ENCODE peak calls at places on chromosomes 13 and 19, in nine cellular contexts. N, E, U, D, K, I, C, S and R are unnamed samples.

GRCh38 chr13:102039264-102039663 is 362.6 kb downstream of the FGF14 start:
- DNase-seq in N (no peak), E (no peak), U (no peak), D (no peak), K (no peak), I (no peak), C (no peak), S (no peak), R (no peak)

GRCh38 chr19:8000298-8001038 is 5.0 kb downstream of the ELAVL1 start:
- DNase-seq in N (no peak), E (no peak), U (no peak), D (no peak), K (no peak), I (no peak), C (no peak), S (no peak), R (no peak)

GRCh38 chr13:67619987-67620386 is 389.9 kb upstream of the PCDH9 start:
- DNase-seq in N (no peak), E (no peak), U (no peak), D (no peak), K (no peak), I (no peak), C (no peak), S (no peak), R (no peak)

GRCh38 chr19:38148337-38148736 is 75.7 kb downstream of the DPF1 start:
- DNase-seq in N (no peak), E (no peak), U (no peak), D (no peak), K (no peak), I (no peak), C (no peak), S (no peak), R (no peak)

GRCh38 chr19:12647490-12648071 is 19.0 kb downstream of the MAN2B1 start:
- DNase-seq in N (peak), E (no peak), U (peak), D (no peak), K (peak), I (peak), C (no peak), S (peak), R (peak)

GRCh38 chr19:8150178-8150865 is 930 bp upstream of the FBN3 start:
- DNase-seq in N (no peak), E (no peak), U (no peak), D (no peak), K (no peak), I (no peak), C (no peak), S (no peak), R (no peak)

GRCh38 chr13:30510811-30511371 is 45.2 kb upstream of the HMGB1 start:
- DNase-seq in N (no peak), E (no peak), U (no peak), D (no peak), K (no peak), I (peak), C (no peak), S (no peak), R (no peak)

GRCh38 chr13:97780486-97780885 is 173.0 kb upstream of the IPO5 start:
- DNase-seq in N (no peak), E (no peak), U (no peak), D (no peak), K (no peak), I (no peak), C (no peak), S (no peak), R (no peak)

GRCh38 chr13:113997845-113998751 is 24.2 kb upstream of the C13orf46 start:
- DNase-seq in N (peak), E (no peak), U (no peak), D (no peak), K (peak), I (peak), C (no peak), S (peak), R (no peak)

GRCh38 chr13:67914535-67914934 is 684.4 kb upstream of the PCDH9 start:
- DNase-seq in N (no peak), E (no peak), U (no peak), D (no peak), K (no peak), I (no peak), C (no peak), S (no peak), R (no peak)

GRCh38 chr13:93025984-93026383 is 200.6 kb upstream of the GPC6 start:
- DNase-seq in N (no peak), E (no peak), U (no peak), D (no peak), K (no peak), I (no peak), C (no peak), S (no peak), R (no peak)

GRCh38 chr13:42992585-42993122 is 613 bp upstream of the EPSTI1 start:
- DNase-seq in N (no peak), E (no peak), U (peak), D (no peak), K (no peak), I (no peak), C (no peak), S (no peak), R (peak)

GRCh38 chr13:47334173-47334572 is 437.3 kb upstream of the HTR2A start:
- DNase-seq in N (no peak), E (no peak), U (no peak), D (no peak), K (peak), I (peak), C (no peak), S (no peak), R (no peak)

GRCh38 chr13:36736119-36736726 is 62.4 kb downstream of the SERTM1 start:
- DNase-seq in N (peak), E (peak), U (peak), D (peak), K (peak), I (peak), C (no peak), S (peak), R (peak)

GRCh38 chr19:18183529-18183928 is 9.5 kb upstream of the MPV17L2 start:
- DNase-seq in N (peak), E (no peak), U (no peak), D (no peak), K (no peak), I (no peak), C (no peak), S (no peak), R (no peak)

GRCh38 chr19:42348211-42348610 is 22.8 kb downstream of the MEGF8 start:
- DNase-seq in N (no peak), E (no peak), U (no peak), D (no peak), K (no peak), I (no peak), C (no peak), S (no peak), R (no peak)

GRCh38 chr13:48161530-48162179 is 66.8 kb upstream of the MED4 start:
- DNase-seq in N (peak), E (peak), U (no peak), D (no peak), K (no peak), I (no peak), C (peak), S (no peak), R (no peak)

GRCh38 chr13:51867062-51867461 is 5.3 kb downstream of the CCDC70 start:
- DNase-seq in N (no peak), E (no peak), U (no peak), D (no peak), K (no peak), I (no peak), C (no peak), S (no peak), R (no peak)

GRCh38 chr13:28582225-28582891 is 76.6 kb upstream of the POMP start:
- DNase-seq in N (no peak), E (no peak), U (peak), D (no peak), K (peak), I (no peak), C (no peak), S (peak), R (peak)

GRCh38 chr19:456547-457110 is 4.2 kb downstream of the SHC2 start:
- DNase-seq in N (no peak), E (no peak), U (no peak), D (no peak), K (no peak), I (no peak), C (no peak), S (no peak), R (no peak)

GRCh38 chr13:111404746-111405145 is 84.3 kb downstream of the TEX29 start:
- DNase-seq in N (no peak), E (no peak), U (no peak), D (no peak), K (no peak), I (no peak), C (no peak), S (peak), R (no peak)

GRCh38 chr13:48504606-48505369 is 28.1 kb downstream of the RCBTB2 start:
- DNase-seq in N (no peak), E (no peak), U (no peak), D (no peak), K (no peak), I (no peak), C (no peak), S (no peak), R (no peak)

GRCh38 chr13:86882107-86882506 is 789.1 kb upstream of the SLITRK5 start:
- DNase-seq in N (no peak), E (no peak), U (no peak), D (no peak), K (no peak), I (no peak), C (no peak), S (no peak), R (no peak)

GRCh38 chr13:100490692-100491091 is 97.9 kb downstream of the GGACT start:
- DNase-seq in N (no peak), E (no peak), U (no peak), D (no peak), K (no peak), I (no peak), C (no peak), S (no peak), R (no peak)

GRCh38 chr19:43901395-43902390 is 33.4 kb downstream of the ZNF45 start:
- DNase-seq in N (peak), E (peak), U (peak), D (peak), K (peak), I (peak), C (peak), S (peak), R (peak)

GRCh38 chr19:10113592-10113963 is 2.1 kb downstream of the P2RY11 start:
- DNase-seq in N (no peak), E (no peak), U (no peak), D (no peak), K (no peak), I (peak), C (no peak), S (no peak), R (no peak)

GRCh38 chr13:106919638-106920037 is 351.7 kb upstream of the ARGLU1 start:
- DNase-seq in N (no peak), E (peak), U (no peak), D (no peak), K (peak), I (peak), C (no peak), S (peak), R (no peak)

GRCh38 chr13:59364508-59365187 is 799.1 kb downstream of the DIAPH3 start:
- DNase-seq in N (no peak), E (no peak), U (no peak), D (no peak), K (peak), I (no peak), C (no peak), S (peak), R (no peak)

GRCh38 chr13:33140161-33140560 is 123.9 kb downstream of the KL start:
- DNase-seq in N (no peak), E (no peak), U (no peak), D (no peak), K (no peak), I (no peak), C (no peak), S (no peak), R (no peak)

GRCh38 chr13:80329250-80329649 is 11.7 kb downstream of the SPRY2 start:
- DNase-seq in N (no peak), E (no peak), U (no peak), D (no peak), K (no peak), I (no peak), C (no peak), S (no peak), R (no peak)

DNA sequence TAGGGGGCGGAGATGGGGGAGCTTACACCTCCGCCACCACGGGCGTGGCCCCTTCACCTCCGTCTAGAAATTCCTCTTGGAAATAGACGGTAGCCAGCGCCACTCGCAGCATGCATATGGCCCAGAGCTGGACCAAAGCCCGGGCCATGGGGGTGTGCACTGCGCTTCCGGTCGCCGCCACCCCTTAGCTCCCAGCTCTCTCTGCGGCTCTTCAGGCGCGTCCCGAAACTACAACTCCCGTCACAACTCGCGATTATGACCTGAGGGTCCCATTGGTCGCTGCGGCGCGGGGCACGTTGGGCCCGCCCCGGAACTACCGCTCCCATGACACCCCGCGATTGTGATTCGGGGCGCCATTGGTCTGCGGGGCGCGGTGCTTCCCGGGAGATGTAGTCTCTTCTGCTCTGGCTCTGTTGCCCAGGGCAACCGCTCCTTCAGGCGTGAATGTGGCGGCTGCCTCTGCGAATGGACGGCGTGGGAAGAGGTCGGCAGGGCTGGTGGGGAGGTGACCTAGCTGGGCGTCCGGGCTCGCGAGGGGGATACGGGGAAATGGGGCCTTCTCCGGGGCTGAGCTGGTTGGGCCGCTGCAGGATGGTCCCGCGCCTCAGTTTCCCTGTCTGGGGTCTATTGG is at the start of the genes C19orf44 and CALR3:
- DNase-seq in N (peak), E (peak), U (peak), D (peak), K (peak), I (peak), C (peak), S (peak), R (peak)
- TF ChIP-seq CTCF in N (no peak), E (no peak), U (no peak), D (no peak), K (no peak), I (no peak), C (no peak), S (no peak), R (peak)

DNA sequence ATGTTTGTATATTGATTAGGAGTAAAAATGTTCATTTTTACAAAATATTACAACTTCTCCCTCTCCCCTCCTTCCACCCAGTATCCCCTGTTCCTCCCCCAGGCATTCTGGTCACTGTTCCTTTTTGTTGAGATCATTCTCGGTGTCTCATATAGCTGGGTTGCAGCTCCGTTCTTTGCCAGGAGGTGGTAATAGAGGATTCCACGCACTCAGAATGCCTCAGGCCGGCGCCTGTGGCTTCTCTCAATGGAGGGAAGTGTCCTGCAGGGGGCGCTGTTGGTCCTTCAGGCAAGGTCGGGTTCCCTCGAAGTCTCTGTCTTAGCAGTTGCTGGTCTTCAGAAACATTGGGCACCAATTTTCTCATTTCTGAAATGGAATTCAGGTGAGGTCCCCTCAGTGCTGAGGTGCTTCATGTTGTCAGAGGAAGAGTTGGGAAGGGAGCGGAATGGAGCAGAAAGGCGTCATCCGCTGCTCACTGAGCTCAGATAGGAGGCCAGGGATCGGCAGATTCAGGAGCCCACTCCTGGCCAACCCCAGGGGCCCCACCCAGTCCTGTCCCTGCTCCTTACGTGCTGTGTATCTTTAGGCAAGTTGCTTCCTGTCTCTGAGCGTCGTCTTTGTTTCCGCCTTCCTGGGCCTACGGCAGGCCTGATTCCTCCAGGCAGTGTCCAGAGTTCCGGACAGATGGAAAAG is 10.3 kb upstream of the GARIN5A start:
- DNase-seq in N (no peak), E (no peak), U (no peak), D (peak), K (peak), I (peak), C (no peak), S (peak), R (no peak)
- TF ChIP-seq CTCF in N (peak), E (peak), U (peak), D (peak), K (peak), I (peak), C (no peak), S (peak), R (peak)

GRCh38 chr19:46753420-46754155 is 7.3 kb upstream of the STRN4 start:
- DNase-seq in N (peak), E (peak), U (peak), D (peak), K (peak), I (no peak), C (no peak), S (peak), R (peak)
- TF ChIP-seq CTCF in N (peak), E (peak), U (peak), D (peak), K (peak), I (peak), C (peak), S (no peak), R (peak)

GRCh38 chr19:16841391-16841926 is 12.3 kb downstream of the SIN3B start:
- DNase-seq in N (no peak), E (no peak), U (no peak), D (no peak), K (no peak), I (no peak), C (no peak), S (no peak), R (no peak)

GRCh38 chr19:16836906-16837362 is 7.7 kb downstream of the SIN3B start:
- DNase-seq in N (no peak), E (no peak), U (no peak), D (no peak), K (no peak), I (no peak), C (no peak), S (no peak), R (no peak)

GRCh38 chr19:16834747-16835146 is 5.5 kb downstream of the SIN3B start:
- DNase-seq in N (no peak), E (no peak), U (no peak), D (no peak), K (no peak), I (peak), C (no peak), S (no peak), R (no peak)

GRCh38 chr19:16831531-16831930 is 2.3 kb downstream of the SIN3B start:
- DNase-seq in N (no peak), E (no peak), U (no peak), D (no peak), K (no peak), I (no peak), C (no peak), S (no peak), R (no peak)

GRCh38 chr19:16836115-16836905 is 7.1 kb downstream of the SIN3B start:
- DNase-seq in N (peak), E (no peak), U (peak), D (no peak), K (peak), I (peak), C (no peak), S (no peak), R (peak)
- TF ChIP-seq CTCF in N (no peak), E (no peak), U (peak), D (no peak), K (peak), I (no peak), C (no peak), S (no peak), R (peak)